ENCODE peak calls at places on chromosomes 6 and 20, in seven cellular contexts. H is stimulated activated CD4-positive, alpha-beta T cell treated with anti-CD3 and anti-CD28 coated beads, Interleukin-12 subunit alpha, Interleukin-12 subunit beta, amount 100 ng/mL, for 4 hours; R is GM23248; Y is sigmoid colon; S is NCI-H460; V is dermis microvascular lymphatic vessel endothelial cell; Z is fibroblast of the aortic adventitia. G is an unnamed sample.

GRCh38 chr6:127520061-127520460 is 926 bp upstream of the MTCL3 start:
- DNase-seq in H (no peak), R (peak), Y (no peak), S (no peak), V (no peak), Z (peak), G (peak)

GRCh38 chr6:38021029-38021428 is 201.5 kb downstream of the ZFAND3 start:
- DNase-seq in H (no peak), R (no peak), Y (no peak), S (no peak), V (no peak), Z (no peak), G (no peak)

GRCh38 chr20:32678948-32679347 is 5.2 kb upstream of the C20orf203 start:
- DNase-seq in H (no peak), R (peak), Y (no peak), S (no peak), V (no peak), Z (peak), G (no peak)

GRCh38 chr20:24668791-24669190 is 199.4 kb downstream of the SYNDIG1 start:
- DNase-seq in H (no peak), R (no peak), Y (peak), S (no peak), V (no peak), Z (no peak), G (no peak)

GRCh38 chr6:147103641-147104040 is 100.6 kb upstream of the STXBP5 start:
- DNase-seq in H (no peak), R (no peak), Y (no peak), S (no peak), V (no peak), Z (peak), G (peak)

GRCh38 chr20:4730782-4731181 is 9.1 kb downstream of the PRND start:
- DNase-seq in H (no peak), R (peak), Y (no peak), S (no peak), V (peak), Z (peak), G (peak)

GRCh38 chr20:50865114-50865513 is 66.1 kb downstream of the ADNP start:
- DNase-seq in H (no peak), R (no peak), Y (no peak), S (no peak), V (no peak), Z (no peak), G (no peak)

GRCh38 chr6:2875840-2876207 is 27.3 kb downstream of the SERPINB9 start:
- DNase-seq in H (peak), R (peak), Y (no peak), S (no peak), V (no peak), Z (peak), G (peak)

GRCh38 chr6:30044630-30045029 is 16.4 kb upstream of the POLR1H start:
- DNase-seq in H (no peak), R (peak), Y (no peak), S (no peak), V (no peak), Z (peak), G (peak)

G was measured in cardiac muscle cell.